ENCODE peak calls at places on chromosomes 16 and 17, in ten cellular contexts. J is lung; C is fibroblast of lung; U is small intestine; R is neuronal stem cell; Q is HCT116; V is endodermal cell; N is right cardiac atrium; O is CD8-positive, alpha-beta T cell; F is heart left ventricle. L is an unnamed sample. For H3K27me3, the result is how much of the 10 kb centered on the place peaks cover.

GRCh38 chr17:3695723-3696411 is at the start of gene P2RX5:
- DNase-seq in C (no peak), J (no peak), U (peak), V (peak), N (no peak), Q (no peak), F (no peak), O (no peak), R (peak), L (no peak)

GRCh38 chr16:69839798-69840409 is 77.8 kb downstream of the WWP2 start:
- DNase-seq in F (peak), V (no peak), C (peak), U (peak), N (no peak), J (no peak), R (no peak), O (no peak), Q (no peak), L (peak)

GRCh38 chr17:81429813-81430510 is 34.7 kb downstream of the BAHCC1 start:
- DNase-seq in N (peak), Q (no peak), C (peak), R (peak), V (peak), J (no peak), F (no peak), O (no peak), U (no peak), L (no peak)

GRCh38 chr16:57803413-57803990 is 1.2 kb upstream of the KIFC3 start:
- DNase-seq in J (no peak), R (no peak), O (no peak), Q (no peak), V (no peak), C (no peak), N (peak), U (no peak), F (peak), L (no peak)

GRCh38 chr16:23803591-23804123 is 32.1 kb upstream of the PRKCB start:
- DNase-seq in V (peak), R (peak), Q (peak), J (peak), C (peak), U (peak), F (peak), O (peak), N (peak), L (peak)

GRCh38 chr17:72832306-72832705 is 260.2 kb downstream of the SLC39A11 start:
- DNase-seq in Q (no peak), C (no peak), U (no peak), O (no peak), J (no peak), F (no peak), V (no peak), R (no peak), N (no peak), L (no peak)

GRCh38 chr16:53829186-53829747 is 125.3 kb downstream of the FTO start:
- DNase-seq in F (no peak), O (no peak), C (peak), J (no peak), N (no peak), R (no peak), V (no peak), U (no peak), Q (no peak), L (no peak)

GRCh38 chr16:79283578-79283977 is 317.0 kb downstream of the MAF start:
- DNase-seq in V (no peak), Q (no peak), J (no peak), R (no peak), O (no peak), U (peak), F (no peak), N (no peak), C (no peak), L (no peak)

GRCh38 chr17:69284646-69285045 is 42.3 kb downstream of the ABCA5 start:
- DNase-seq in U (no peak), F (no peak), O (no peak), J (no peak), R (no peak), V (no peak), N (no peak), C (no peak), Q (no peak), L (no peak)

GRCh38 chr16:47927330-47927729 is 228.5 kb downstream of the ABCC12 start:
- DNase-seq in O (no peak), V (no peak), U (no peak), C (no peak), R (no peak), F (no peak), Q (no peak), J (no peak), N (no peak), L (no peak)

GRCh38 chr16:81774348-81774747 is 4.7 kb upstream of the PLCG2 start:
- DNase-seq in Q (no peak), U (no peak), N (peak), J (no peak), R (no peak), O (no peak), V (no peak), F (peak), C (no peak), L (no peak)

GRCh38 chr17:8125947-8126305 is 2.0 kb upstream of the HES7 start:
- DNase-seq in J (no peak), N (peak), U (peak), O (no peak), R (no peak), Q (no peak), F (no peak), V (peak), C (peak), L (no peak)

GRCh38 chr17:73492802-73493139 is 151.5 kb downstream of the SDK2 start:
- DNase-seq in C (no peak), N (no peak), J (no peak), O (no peak), F (no peak), V (peak), U (no peak), R (no peak), Q (no peak), L (no peak)

GRCh38 chr17:70100983-70101382 is 26.0 kb downstream of the KCNJ16 start:
- DNase-seq in J (no peak), O (no peak), R (no peak), Q (no peak), V (no peak), U (no peak), N (no peak), C (peak), F (no peak), L (no peak)

GRCh38 chr17:59406808-59407381 is 75.4 kb downstream of the YPEL2 start:
- DNase-seq in N (no peak), O (no peak), F (no peak), C (peak), Q (no peak), U (no peak), R (no peak), J (no peak), V (no peak), L (no peak)

GRCh38 chr17:30232015-30232821 is 3.3 kb downstream of the SLC6A4 start:
- DNase-seq in N (no peak), F (no peak), V (peak), J (no peak), C (no peak), R (no peak), Q (no peak), O (no peak), U (no peak), L (no peak)

GRCh38 chr17:65334391-65334790 is 197.2 kb downstream of the RGS9 start:
- DNase-seq in V (no peak), Q (no peak), C (no peak), U (no peak), N (no peak), R (no peak), F (no peak), J (no peak), O (no peak), L (no peak)

GRCh38 chr16:58515871-58516767 is 802 bp downstream of the SETD6 start:
- DNase-seq in F (peak), V (peak), N (peak), U (peak), R (no peak), C (no peak), J (no peak), O (no peak), Q (no peak), L (peak)

GRCh38 chr16:61820398-61820797 is 215.8 kb downstream of the CDH8 start:
- DNase-seq in N (no peak), U (no peak), O (no peak), C (no peak), Q (no peak), J (no peak), V (no peak), F (no peak), R (no peak), L (no peak)

GRCh38 chr16:63690961-63691360 is 1430.9 kb downstream of the CDH11 start:
- DNase-seq in N (no peak), C (no peak), R (no peak), V (no peak), O (no peak), U (no peak), Q (no peak), F (no peak), J (no peak), L (no peak)

GRCh38 chr16:84090212-84090611 is 26.5 kb downstream of the MBTPS1 start:
- DNase-seq in O (no peak), N (no peak), U (no peak), F (no peak), C (no peak), Q (no peak), R (no peak), J (no peak), V (no peak), L (no peak)

GRCh38 chr16:10787304-10787703 is 31.3 kb downstream of the TVP23A start:
- DNase-seq in Q (no peak), J (no peak), C (no peak), U (no peak), R (peak), V (no peak), F (no peak), O (no peak), N (no peak), L (no peak)

GRCh38 chr17:6669479-6670212 is 18.1 kb downstream of the C17orf100 start:
- DNase-seq in O (no peak), R (no peak), V (peak), N (no peak), F (no peak), Q (peak), C (no peak), U (no peak), J (no peak), L (no peak)

GRCh38 chr17:36212958-36213357 is 2.1 kb downstream of the CCL4L2 start:
- DNase-seq in J (no peak), Q (no peak), F (no peak), R (no peak), N (no peak), C (no peak), V (peak), O (no peak), U (no peak), L (no peak)
- H3K27me3 ChIP-seq in J (under half), Q (under half), F (under half), R (under half), N (under half), C (under half), V (under half), O (under half), U (under half), L (under half)

GRCh38 chr16:55331648-55332185 is 7.7 kb downstream of the IRX6 start:
- DNase-seq in R (no peak), O (no peak), V (no peak), C (no peak), U (no peak), F (no peak), J (no peak), Q (no peak), N (no peak), L (no peak)
- H3K27me3 ChIP-seq in R (under half), O (under half), V (half or more), C (under half), U (under half), F (under half), J (under half), Q (under half), N (under half), L (half or more)

DNA sequence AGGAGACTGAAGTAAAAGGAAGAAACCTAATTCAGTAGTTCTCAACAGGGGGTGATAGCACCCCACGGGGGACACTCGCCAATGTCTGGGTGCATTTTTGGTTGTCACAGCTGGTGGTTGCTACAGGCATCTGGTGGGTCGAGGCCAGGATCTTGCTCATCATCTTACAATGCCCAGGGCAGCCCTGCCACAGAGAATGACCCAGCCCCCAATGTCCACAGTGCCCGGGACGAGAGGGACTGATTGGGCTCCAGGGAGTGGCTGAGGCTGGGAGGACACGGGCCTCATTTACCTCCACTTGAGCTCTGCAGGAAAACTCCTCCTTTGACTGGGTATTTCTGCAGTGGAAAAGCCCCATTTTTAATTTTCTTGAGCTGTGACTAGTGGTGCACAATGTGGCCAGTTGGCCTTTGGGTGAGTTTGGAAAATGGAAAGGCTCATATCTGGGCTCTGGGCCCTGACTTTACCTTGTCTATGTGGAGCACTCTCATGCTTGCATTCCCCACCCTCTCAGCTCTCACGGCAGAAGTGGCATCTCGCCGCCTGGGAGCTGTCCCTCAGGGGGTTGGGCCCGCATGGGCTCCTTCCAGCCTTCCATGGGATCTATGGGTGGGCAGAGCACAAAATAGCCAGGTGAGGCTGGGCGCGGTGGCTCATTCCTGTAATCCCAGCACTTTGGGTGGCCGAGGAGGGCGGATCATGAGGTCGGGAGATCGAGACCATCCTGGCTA is 37.7 kb upstream of the IRF8 start:
- DNase-seq in Q (no peak), J (no peak), R (no peak), N (no peak), U (no peak), C (no peak), V (peak), O (no peak), F (no peak), L (no peak)
- H3K27me3 ChIP-seq in Q (under half), J (under half), R (under half), N (under half), U (under half), C (under half), V (under half), O (under half), F (under half), L (under half)

DNA sequence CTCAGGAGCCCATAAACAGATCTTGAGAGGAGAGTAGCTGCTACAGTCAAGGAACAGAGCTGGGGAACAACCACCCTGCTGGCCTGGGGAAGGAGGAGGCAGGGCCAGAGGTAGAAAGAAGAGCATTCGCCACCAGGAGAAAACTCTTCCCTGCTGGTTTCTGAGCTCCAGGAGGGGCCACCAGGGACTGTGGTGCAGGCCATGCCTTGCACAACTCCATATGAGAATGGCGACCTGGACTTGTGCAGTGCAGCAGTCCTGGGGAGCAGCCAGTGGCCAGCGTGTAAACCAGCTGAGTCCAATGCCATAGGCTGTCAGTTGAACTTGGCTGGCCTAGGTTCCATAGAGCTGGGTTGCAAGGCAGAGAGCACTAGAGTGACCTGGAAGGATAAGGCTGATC is 11.6 kb downstream of the SLC13A2 start:
- DNase-seq in O (no peak), Q (no peak), U (no peak), J (no peak), F (no peak), V (no peak), R (no peak), N (no peak), C (no peak), L (no peak)
- H3K27me3 ChIP-seq in O (under half), Q (under half), U (under half), J (under half), F (under half), V (under half), R (under half), N (under half), C (under half), L (under half)

GRCh38 chr16:1071561-1072225 is 854 bp upstream of the SSTR5 start:
- DNase-seq in N (no peak), O (no peak), C (no peak), Q (no peak), R (no peak), J (no peak), U (no peak), V (no peak), F (no peak), L (no peak)

GRCh38 chr16:1073262-1073558 is 663 bp downstream of the SSTR5 start:
- DNase-seq in O (no peak), C (no peak), Q (no peak), V (no peak), R (no peak), F (no peak), N (no peak), J (no peak), U (no peak), L (no peak)

GRCh38 chr16:1073566-1074378 is 1.2 kb downstream of the SSTR5 start:
- DNase-seq in U (no peak), J (no peak), C (no peak), R (no peak), Q (no peak), V (peak), F (no peak), O (no peak), N (no peak), L (no peak)

GRCh38 chr16:1074379-1074649 is 1.8 kb downstream of the SSTR5 start:
- DNase-seq in R (no peak), C (no peak), N (no peak), V (no peak), U (no peak), F (no peak), Q (no peak), O (no peak), J (no peak), L (no peak)

GRCh38 chr16:1072526-1073261 is at the start of gene SSTR5:
- DNase-seq in V (peak), O (no peak), F (no peak), J (no peak), U (no peak), N (no peak), Q (no peak), C (no peak), R (no peak), L (no peak)
- H3K27me3 ChIP-seq in V (under half), O (under half), F (under half), J (under half), U (under half), N (under half), Q (under half), C (under half), R (under half), L (half or more)

DNA sequence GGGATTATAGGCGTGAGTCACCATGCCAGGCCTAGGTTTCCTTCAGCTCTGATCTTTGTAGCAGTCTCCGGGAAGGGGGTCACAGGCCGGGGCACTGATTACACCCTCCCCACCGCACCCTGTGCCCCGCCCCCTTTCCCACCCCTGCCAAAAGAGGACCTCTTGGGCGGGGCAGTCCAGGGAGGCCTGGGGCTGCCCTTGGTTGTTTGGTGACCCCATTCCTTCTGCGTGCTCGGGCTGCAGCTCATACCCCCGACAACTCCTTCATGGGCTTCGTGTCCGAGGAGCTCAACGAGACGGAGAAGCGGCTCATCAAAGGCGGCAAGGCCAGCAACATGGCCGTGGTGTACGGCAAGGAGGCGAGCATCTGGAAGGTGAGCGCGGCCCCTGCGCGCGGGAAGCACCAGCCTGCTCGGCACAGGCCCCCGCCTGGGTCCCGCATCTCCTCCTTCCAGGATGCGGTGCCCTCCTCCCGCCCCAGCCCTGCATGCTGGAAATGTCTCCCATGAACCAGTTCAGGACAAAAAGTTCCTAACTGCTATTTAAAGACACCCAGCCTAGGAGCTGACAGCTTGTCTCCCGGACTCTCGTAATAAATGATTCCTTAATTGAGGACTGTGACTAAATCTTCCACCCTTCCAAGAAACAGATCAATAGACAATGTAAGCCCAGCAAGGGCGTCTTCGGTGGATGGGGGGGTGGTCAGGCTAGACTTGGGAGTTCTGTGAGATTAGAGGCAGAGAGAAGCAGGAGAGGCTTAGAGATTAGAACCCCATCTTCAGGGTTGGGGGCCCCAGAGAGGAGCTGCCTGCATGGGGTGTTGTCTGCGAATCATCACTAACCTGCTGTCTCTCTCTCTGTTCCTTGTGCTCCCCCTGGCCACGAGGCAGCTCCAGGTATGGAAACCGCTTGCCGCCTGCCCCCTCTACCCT is 64.5 kb downstream of the MGAT5B start:
- DNase-seq in Q (no peak), R (no peak), J (no peak), V (no peak), U (no peak), F (no peak), N (peak), O (no peak), C (no peak), L (no peak)
- H3K27me3 ChIP-seq in Q (under half), R (under half), J (under half), V (under half), U (under half), F (under half), N (under half), O (under half), C (under half), L (under half)

GRCh38 chr17:31815212-31815611 is 43.8 kb downstream of the COPRS start:
- DNase-seq in J (no peak), Q (no peak), R (no peak), C (no peak), V (no peak), N (no peak), O (no peak), F (no peak), U (no peak), L (no peak)
- H3K27me3 ChIP-seq in J (under half), Q (under half), R (under half), C (under half), V (under half), N (under half), O (under half), F (under half), U (under half), L (under half)

L was measured in stomach.